ENCODE peak calls at places on chromosomes 5 and 9, in seven cellular contexts. One of them, this sample, is unnamed.

GRCh38 chr5:538801-539468 is 14.7 kb upstream of the SLC9A3 start:
- DNase-seq in HT-29: no peak
- DNase-seq in stimulated activated CD8-positive, alpha-beta memory T cell treated with anti-CD3 and anti-CD28 coated beads, Interleukin-7, amount 100 ng/mL, for 1 hour: no peak
- DNase-seq in T-helper 1 cell: no peak
- DNase-seq in mesothelial cell of epicardium: no peak
- DNase-seq in naive thymus-derived CD8-positive, alpha-beta T cell: no peak
- DNase-seq in AG10803: no peak
- DNase-seq in this sample: no peak

GRCh38 chr9:37037744-37038640 is 3.9 kb upstream of the PAX5 start:
- DNase-seq in HT-29: no peak
- DNase-seq in stimulated activated CD8-positive, alpha-beta memory T cell treated with anti-CD3 and anti-CD28 coated beads, Interleukin-7, amount 100 ng/mL, for 1 hour: no peak
- DNase-seq in T-helper 1 cell: no peak
- DNase-seq in mesothelial cell of epicardium: no peak
- DNase-seq in naive thymus-derived CD8-positive, alpha-beta T cell: no peak
- DNase-seq in AG10803: no peak
- DNase-seq in this sample: no peak

GRCh38 chr5:107532182-107532878 is 138.4 kb downstream of the EFNA5 start:
- DNase-seq in HT-29: no peak
- DNase-seq in stimulated activated CD8-positive, alpha-beta memory T cell treated with anti-CD3 and anti-CD28 coated beads, Interleukin-7, amount 100 ng/mL, for 1 hour: no peak
- DNase-seq in T-helper 1 cell: no peak
- DNase-seq in mesothelial cell of epicardium: no peak
- DNase-seq in naive thymus-derived CD8-positive, alpha-beta T cell: no peak
- DNase-seq in AG10803: no peak
- DNase-seq in this sample: no peak

GRCh38 chr5:102638912-102639652 is 116.0 kb upstream of the PAM start:
- DNase-seq in HT-29: peak; percentile 42
- DNase-seq in stimulated activated CD8-positive, alpha-beta memory T cell treated with anti-CD3 and anti-CD28 coated beads, Interleukin-7, amount 100 ng/mL, for 1 hour: no peak
- DNase-seq in T-helper 1 cell: no peak
- DNase-seq in mesothelial cell of epicardium: no peak
- DNase-seq in naive thymus-derived CD8-positive, alpha-beta T cell: no peak
- DNase-seq in AG10803: peak; percentile 49
- DNase-seq in this sample: no peak

GRCh38 chr5:10352404-10353240 is 873 bp upstream of the MARCHF6 start:
- DNase-seq in HT-29: no peak
- DNase-seq in stimulated activated CD8-positive, alpha-beta memory T cell treated with anti-CD3 and anti-CD28 coated beads, Interleukin-7, amount 100 ng/mL, for 1 hour: no peak
- DNase-seq in T-helper 1 cell: no peak
- DNase-seq in mesothelial cell of epicardium: no peak
- DNase-seq in naive thymus-derived CD8-positive, alpha-beta T cell: no peak
- DNase-seq in AG10803: no peak
- DNase-seq in this sample: peak; percentile 34

GRCh38 chr5:38932854-38933408 is 87.1 kb downstream of the OSMR start:
- DNase-seq in HT-29: no peak
- DNase-seq in stimulated activated CD8-positive, alpha-beta memory T cell treated with anti-CD3 and anti-CD28 coated beads, Interleukin-7, amount 100 ng/mL, for 1 hour: no peak
- DNase-seq in T-helper 1 cell: no peak
- DNase-seq in mesothelial cell of epicardium: no peak
- DNase-seq in naive thymus-derived CD8-positive, alpha-beta T cell: no peak
- DNase-seq in AG10803: no peak
- DNase-seq in this sample: no peak

GRCh38 chr5:122999947-123000563 is 36.5 kb downstream of the PPIC start:
- DNase-seq in HT-29: peak; percentile 54
- DNase-seq in stimulated activated CD8-positive, alpha-beta memory T cell treated with anti-CD3 and anti-CD28 coated beads, Interleukin-7, amount 100 ng/mL, for 1 hour: no peak
- DNase-seq in T-helper 1 cell: no peak
- DNase-seq in mesothelial cell of epicardium: no peak
- DNase-seq in naive thymus-derived CD8-positive, alpha-beta T cell: peak; percentile 5
- DNase-seq in AG10803: peak; percentile 55
- DNase-seq in this sample: no peak

GRCh38 chr9:35905912-35906679 is at the start of gene HRCT1:
- DNase-seq in HT-29: peak; percentile 97
- DNase-seq in stimulated activated CD8-positive, alpha-beta memory T cell treated with anti-CD3 and anti-CD28 coated beads, Interleukin-7, amount 100 ng/mL, for 1 hour: no peak
- DNase-seq in T-helper 1 cell: no peak
- DNase-seq in mesothelial cell of epicardium: no peak
- DNase-seq in naive thymus-derived CD8-positive, alpha-beta T cell: no peak
- DNase-seq in AG10803: peak; percentile 95
- DNase-seq in this sample: no peak

GRCh38 chr5:14505310-14506140 is 76.1 kb upstream of the OTULINL start:
- DNase-seq in HT-29: no peak
- DNase-seq in stimulated activated CD8-positive, alpha-beta memory T cell treated with anti-CD3 and anti-CD28 coated beads, Interleukin-7, amount 100 ng/mL, for 1 hour: no peak
- DNase-seq in T-helper 1 cell: no peak
- DNase-seq in mesothelial cell of epicardium: no peak
- DNase-seq in naive thymus-derived CD8-positive, alpha-beta T cell: no peak
- DNase-seq in AG10803: no peak
- DNase-seq in this sample: no peak

GRCh38 chr5:168125445-168126199 is 165.8 kb upstream of the WWC1 start:
- DNase-seq in HT-29: no peak
- DNase-seq in stimulated activated CD8-positive, alpha-beta memory T cell treated with anti-CD3 and anti-CD28 coated beads, Interleukin-7, amount 100 ng/mL, for 1 hour: no peak
- DNase-seq in T-helper 1 cell: no peak
- DNase-seq in mesothelial cell of epicardium: no peak
- DNase-seq in naive thymus-derived CD8-positive, alpha-beta T cell: no peak
- DNase-seq in AG10803: no peak
- DNase-seq in this sample: no peak

GRCh38 chr9:2181794-2182193 is 166.6 kb downstream of the SMARCA2 start:
- DNase-seq in HT-29: peak; percentile 14
- DNase-seq in stimulated activated CD8-positive, alpha-beta memory T cell treated with anti-CD3 and anti-CD28 coated beads, Interleukin-7, amount 100 ng/mL, for 1 hour: no peak
- DNase-seq in T-helper 1 cell: peak; percentile 3
- DNase-seq in mesothelial cell of epicardium: no peak
- DNase-seq in naive thymus-derived CD8-positive, alpha-beta T cell: no peak
- DNase-seq in AG10803: peak; percentile 20
- DNase-seq in this sample: no peak

GRCh38 chr5:131541071-131541470 is 94.0 kb downstream of the RAPGEF6 start:
- DNase-seq in HT-29: no peak
- DNase-seq in stimulated activated CD8-positive, alpha-beta memory T cell treated with anti-CD3 and anti-CD28 coated beads, Interleukin-7, amount 100 ng/mL, for 1 hour: no peak
- DNase-seq in T-helper 1 cell: no peak
- DNase-seq in mesothelial cell of epicardium: no peak
- DNase-seq in naive thymus-derived CD8-positive, alpha-beta T cell: no peak
- DNase-seq in AG10803: no peak
- DNase-seq in this sample: no peak

GRCh38 chr5:169003721-169004481 is 297.0 kb downstream of the SLIT3 start:
- DNase-seq in HT-29: no peak
- DNase-seq in stimulated activated CD8-positive, alpha-beta memory T cell treated with anti-CD3 and anti-CD28 coated beads, Interleukin-7, amount 100 ng/mL, for 1 hour: no peak
- DNase-seq in T-helper 1 cell: no peak
- DNase-seq in mesothelial cell of epicardium: no peak
- DNase-seq in naive thymus-derived CD8-positive, alpha-beta T cell: no peak
- DNase-seq in AG10803: no peak
- DNase-seq in this sample: no peak